ENCODE peak calls at places on chromosomes 12 and 14, in six cellular contexts. X, K, L, M, Q and V are unnamed samples.

GRCh38 chr12:111741235-111741812 is 25.4 kb upstream of the ALDH2 start:
- DNase-seq in X (peak; percentile 44), K (no peak), L (no peak), M (no peak), Q (peak; percentile 32), V (peak; percentile 56)

GRCh38 chr14:53093206-53093605 is 59.9 kb downstream of the DDHD1 start:
- DNase-seq in X (peak; percentile 41), K (no peak), L (no peak), M (peak; percentile 48), Q (peak; percentile 16), V (peak; percentile 42)

GRCh38 chr12:69732088-69732487 is 6.6 kb upstream of the RAB3IP start:
- DNase-seq in X (no peak), K (no peak), L (no peak), M (no peak), Q (peak; percentile 81), V (peak; percentile 52)

GRCh38 chr14:65255583-65256443 is 153.5 kb upstream of the MAX start:
- DNase-seq in X (no peak), K (no peak), L (no peak), M (no peak), Q (no peak), V (peak; percentile 48)

GRCh38 chr12:23950775-23951391 is 1.4 kb upstream of the SOX5 start:
- DNase-seq in X (peak; percentile 20), K (no peak), L (peak; percentile 9), M (no peak), Q (peak; percentile 18), V (peak; percentile 16)

GRCh38 chr14:20683125-20683895 is 1.1 kb upstream of the RNASE4 start:
- DNase-seq in X (peak; percentile 91), K (peak; percentile 73), L (peak; percentile 91), M (peak; percentile 87), Q (peak; percentile 91), V (peak; percentile 95)

GRCh38 chr12:31828057-31828456 is 99.2 kb upstream of the AMN1 start:
- DNase-seq in X (no peak), K (no peak), L (no peak), M (no peak), Q (no peak), V (no peak)

GRCh38 chr12:92462049-92462448 is 240.7 kb upstream of the PLEKHG7 start:
- DNase-seq in X (peak; percentile 32), K (no peak), L (no peak), M (peak; percentile 31), Q (no peak), V (peak; percentile 75)

GRCh38 chr12:6345319-6346071 is 3.6 kb upstream of the TNFRSF1A start:
- DNase-seq in X (peak; percentile 98), K (no peak), L (no peak), M (peak; percentile 85), Q (peak; percentile 92), V (peak; percentile 95)

GRCh38 chr14:64993263-64993662 is 6.6 kb downstream of the FNTB start:
- DNase-seq in X (peak; percentile 56), K (no peak), L (no peak), M (no peak), Q (no peak), V (no peak)

GRCh38 chr12:4267904-4268548 is 5.5 kb upstream of the CCND2 start:
- DNase-seq in X (no peak), K (no peak), L (no peak), M (no peak), Q (no peak), V (no peak)

GRCh38 chr12:131457331-131458047 is 253.4 kb upstream of the SFSWAP start:
- DNase-seq in X (no peak), K (no peak), L (no peak), M (no peak), Q (no peak), V (no peak)

GRCh38 chr12:117020536-117021220 is 78.5 kb downstream of the TESC start:
- DNase-seq in X (no peak), K (no peak), L (no peak), M (no peak), Q (no peak), V (no peak)

GRCh38 chr14:68016243-68016914 is 196.8 kb downstream of the RAD51B start:
- DNase-seq in X (peak; percentile 56), K (no peak), L (no peak), M (no peak), Q (peak; percentile 38), V (peak; percentile 68)

GRCh38 chr12:6341439-6342139 is at the start of gene TNFRSF1A:
- DNase-seq in X (peak; percentile 92), K (peak; percentile 77), L (peak; percentile 78), M (no peak), Q (peak; percentile 84), V (peak; percentile 91)

GRCh38 chr12:6450869-6451347 is 934 bp upstream of the TAPBPL start:
- DNase-seq in X (no peak), K (no peak), L (peak; percentile 18), M (no peak), Q (no peak), V (no peak)

GRCh38 chr12:94429633-94430032 is 30.0 kb downstream of the CEP83 start:
- DNase-seq in X (peak; percentile 54), K (no peak), L (no peak), M (no peak), Q (no peak), V (peak; percentile 52)

GRCh38 chr12:119780786-119781434 is 96.2 kb downstream of the CIT start:
- DNase-seq in X (peak; percentile 63), K (no peak), L (peak; percentile 52), M (no peak), Q (peak; percentile 56), V (peak; percentile 69)

GRCh38 chr14:53526190-53526589 is 373.1 kb upstream of the DDHD1 start:
- DNase-seq in X (no peak), K (no peak), L (no peak), M (no peak), Q (no peak), V (no peak)

GRCh38 chr12:130354407-130354806 is 16.7 kb downstream of the PIWIL1 start:
- DNase-seq in X (no peak), K (no peak), L (no peak), M (no peak), Q (no peak), V (no peak)

GRCh38 chr14:105419055-105419304 is 647 bp upstream of the MTA1 start:
- DNase-seq in X (no peak), K (no peak), L (no peak), M (no peak), Q (no peak), V (no peak)
- H3K4me3 ChIP-seq in X (peak overlapping the region; percentile 67), K (peak overlapping the region; percentile 82), L (peak overlapping the region; percentile 58), M (peak overlapping the region; percentile 70), Q (peak overlapping the region; percentile 66), V (peak overlapping the region; percentile 71)

DNA sequence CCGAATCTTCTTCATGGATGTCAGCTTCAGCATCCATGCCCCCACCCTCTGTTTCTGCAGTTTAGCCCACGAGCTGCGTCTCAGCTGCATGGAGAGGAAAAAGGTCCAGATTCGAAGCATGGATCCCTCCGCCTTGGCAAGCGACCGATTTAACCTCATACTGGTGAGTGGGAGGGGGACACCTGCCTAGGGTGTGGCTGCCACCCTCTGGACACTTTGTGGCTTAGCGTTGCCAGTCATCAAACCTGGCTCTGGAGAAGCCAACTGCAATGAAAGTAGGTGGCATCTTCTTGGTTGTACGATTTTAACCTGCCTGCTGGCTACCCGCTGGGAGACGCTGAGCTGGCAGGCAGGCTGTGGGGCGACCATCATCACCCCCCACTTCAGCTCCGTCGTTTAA is 16.7 kb downstream of the DCAF4 start:
- DNase-seq in X (no peak), K (no peak), L (no peak), M (no peak), Q (no peak), V (no peak)
- TF ChIP-seq CTCF in X (no peak), K (no peak), L (no peak), M (no peak), Q (no peak), V (no peak)

DNA sequence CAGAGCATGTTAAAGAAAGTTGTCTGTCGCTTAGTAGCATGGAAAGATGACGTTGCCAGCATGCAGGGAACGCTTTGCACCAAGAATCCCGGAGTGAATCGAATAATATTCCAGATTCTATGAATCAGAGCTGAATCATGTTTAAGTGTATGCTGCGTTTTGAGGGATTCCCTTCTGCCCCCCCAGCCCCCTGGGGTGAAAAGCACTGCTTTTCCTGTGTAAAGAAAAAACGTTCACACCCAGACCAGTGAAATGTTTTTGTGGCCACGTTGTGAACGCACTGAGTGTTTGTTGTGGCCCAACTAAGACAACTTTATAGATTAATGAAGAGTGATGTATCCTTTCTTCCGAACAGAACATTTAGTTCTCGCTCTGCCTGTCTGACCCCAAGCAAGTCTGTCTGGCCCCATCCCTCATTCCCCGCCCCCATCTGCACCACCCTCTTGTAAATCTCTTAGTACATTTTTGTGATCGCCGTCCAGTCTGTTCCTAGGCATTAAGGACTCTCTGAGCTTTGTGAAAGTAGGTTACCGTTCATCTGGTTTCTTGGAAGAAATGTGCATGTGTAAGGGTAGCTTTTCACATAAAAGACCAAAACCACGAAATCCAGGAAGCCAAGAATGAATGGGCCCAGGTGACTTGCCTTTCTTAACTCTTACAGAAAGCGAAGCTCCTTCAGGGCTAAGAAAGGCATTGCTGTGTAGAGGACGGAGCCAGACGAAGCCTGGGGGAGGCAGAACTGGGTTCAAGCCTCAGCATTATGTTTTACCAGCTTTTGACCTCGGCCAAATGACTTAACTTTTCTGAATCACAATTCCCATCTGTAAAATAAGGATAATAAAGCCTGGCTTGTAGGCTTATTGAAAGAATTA is 103.1 kb downstream of the SAMD4A start:
- DNase-seq in X (peak; percentile 57), K (no peak), L (peak; percentile 48), M (no peak), Q (peak; percentile 97), V (peak; percentile 95)
- H3K4me3 ChIP-seq in X (no peak overlapping the region), K (no peak overlapping the region), L (no peak overlapping the region), M (no peak overlapping the region), Q (no peak overlapping the region), V (no peak overlapping the region)

GRCh38 chr12:113361574-113362370 is 3.4 kb downstream of the PLBD2 start:
- DNase-seq in X (no peak), K (no peak), L (no peak), M (peak; percentile 27), Q (no peak), V (no peak)

GRCh38 chr12:113364698-113365097 is 6.3 kb downstream of the PLBD2 start:
- DNase-seq in X (no peak), K (no peak), L (no peak), M (no peak), Q (no peak), V (no peak)

GRCh38 chr12:113358381-113359132 is at the start of gene PLBD2:
- DNase-seq in X (peak; percentile 96), K (peak; percentile 95), L (peak; percentile 92), M (peak; percentile 55), Q (peak; percentile 92), V (peak; percentile 94)

GRCh38 chr12:113359133-113359938 is 949 bp downstream of the PLBD2 start:
- DNase-seq in X (peak; percentile 43), K (peak; percentile 70), L (peak; percentile 39), M (no peak), Q (no peak), V (no peak)

DNA sequence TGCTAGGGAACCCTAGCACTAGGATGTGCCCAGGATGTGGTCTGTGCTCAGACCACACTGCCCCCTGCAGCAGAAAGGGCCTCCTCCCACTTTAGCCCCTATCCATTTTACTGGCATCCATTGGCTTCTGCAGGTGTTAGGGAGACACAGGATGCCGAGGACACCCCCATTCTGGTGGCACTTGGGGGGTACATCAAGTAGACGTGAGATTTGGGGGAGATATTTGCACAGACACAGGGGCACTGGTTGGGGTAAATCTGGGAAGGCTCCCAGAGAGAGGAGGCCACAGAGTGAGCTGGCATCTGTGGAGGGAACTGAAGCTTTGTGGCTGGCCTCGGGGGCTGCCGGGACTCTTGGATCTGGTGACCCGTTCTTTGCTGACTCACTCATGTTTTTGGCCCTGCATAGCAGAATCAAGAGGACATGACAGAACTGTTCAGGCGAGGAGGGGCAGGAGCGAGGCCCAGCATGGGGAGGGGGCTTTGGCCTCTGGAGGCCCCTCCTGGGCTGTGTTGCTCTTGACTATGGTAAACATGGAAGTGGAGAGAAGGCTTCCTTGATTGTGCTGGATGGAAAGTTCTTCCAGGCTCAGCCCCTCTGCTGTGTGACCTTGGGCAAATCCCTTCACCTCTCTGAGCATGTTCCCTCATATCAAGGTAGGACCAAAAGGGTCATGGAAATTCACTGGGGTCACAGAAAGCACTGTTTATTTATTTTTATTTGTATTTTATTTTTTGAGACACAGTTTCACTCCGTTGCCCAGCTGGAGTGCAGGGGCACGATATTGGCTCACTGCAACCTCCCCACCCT is 1.8 kb downstream of the PLBD2 start:
- DNase-seq in X (peak; percentile 12), K (peak; percentile 23), L (no peak), M (no peak), Q (no peak), V (no peak)
- TF ChIP-seq CTCF in X (peak; percentile 16), K (no peak), L (no peak), M (no peak), Q (peak; percentile 22), V (peak; percentile 28)